ENCODE peak calls at places on chromosome 16, in seven cellular contexts. R is H1, C is SK-N-SH, K is K562, L is HepG2, Y is HCT116, I is GM12878. E is an unnamed sample. For H3K4me1, the result is how much of the 10 kb centered on the place peaks cover.

GRCh38 chr16:27188633-27189032 is 14.7 kb upstream of the KDM8 start:
- DNase-seq in K (no peak), L (no peak), I (no peak), C (no peak), R (no peak), Y (no peak), E (no peak)

GRCh38 chr16:24499193-24499814 is 40.1 kb upstream of the RBBP6 start:
- DNase-seq in K (peak), C (peak), R (peak), L (peak), Y (peak), I (no peak), E (no peak)

GRCh38 chr16:68737046-68737729 is at the start of gene CDH1:
- DNase-seq in R (peak), I (no peak), K (no peak), C (peak), L (no peak), Y (peak), E (no peak)

GRCh38 chr16:89841275-89841674 is 13.0 kb downstream of the SPIRE2 start:
- DNase-seq in L (no peak), R (no peak), K (no peak), Y (no peak), C (peak), I (no peak), E (no peak)

GRCh38 chr16:31428277-31428597 is at the start of gene COX6A2:
- DNase-seq in Y (no peak), K (no peak), R (no peak), I (no peak), C (no peak), L (no peak), E (no peak)

GRCh38 chr16:80277182-80277581 is 263.6 kb upstream of the DYNLRB2 start:
- DNase-seq in K (peak), L (no peak), C (no peak), I (no peak), R (peak), Y (no peak), E (no peak)

GRCh38 chr16:81003610-81004460 is 2.9 kb downstream of the CMC2 start:
- DNase-seq in K (no peak), R (no peak), I (no peak), L (no peak), Y (no peak), C (no peak), E (no peak)

GRCh38 chr16:68074850-68075249 is 10.3 kb upstream of the NFATC3 start:
- DNase-seq in K (no peak), I (peak), Y (no peak), L (no peak), C (no peak), R (no peak), E (no peak)

GRCh38 chr16:11082108-11082859 is 137.9 kb downstream of the CLEC16A start:
- DNase-seq in C (no peak), R (no peak), L (no peak), I (no peak), Y (no peak), K (no peak), E (no peak)

GRCh38 chr16:1596516-1596915 is 15.4 kb downstream of the IFT140 start:
- DNase-seq in K (no peak), L (no peak), Y (no peak), I (no peak), C (no peak), R (no peak), E (no peak)

GRCh38 chr16:27317320-27317719 is 3.5 kb downstream of the IL4R start:
- DNase-seq in Y (no peak), I (no peak), L (no peak), C (no peak), R (no peak), K (no peak), E (no peak)

GRCh38 chr16:24741862-24742261 is 12.4 kb downstream of the TNRC6A start:
- DNase-seq in L (no peak), R (no peak), K (no peak), I (no peak), Y (no peak), C (no peak), E (no peak)

GRCh38 chr16:81616321-81617020 is 162.6 kb upstream of the PLCG2 start:
- DNase-seq in R (no peak), Y (no peak), C (peak), L (no peak), I (peak), K (no peak), E (no peak)

GRCh38 chr16:47519996-47520679 is 59.0 kb downstream of the PHKB start:
- DNase-seq in K (peak), I (no peak), C (no peak), R (no peak), Y (no peak), L (no peak), E (no peak)

GRCh38 chr16:10868562-10869469 is 8.2 kb upstream of the CIITA start:
- DNase-seq in Y (no peak), I (no peak), L (no peak), C (no peak), K (no peak), R (no peak), E (no peak)

GRCh38 chr16:48117217-48118105 is 38.3 kb downstream of the ABCC12 start:
- DNase-seq in C (peak), I (no peak), Y (peak), R (peak), L (peak), K (peak), E (no peak)

GRCh38 chr16:68411086-68411485 is 37.2 kb downstream of the SMPD3 start:
- DNase-seq in K (no peak), L (no peak), R (no peak), I (no peak), Y (no peak), C (no peak), E (no peak)

GRCh38 chr16:55569025-55569424 is 2.5 kb downstream of the CAPNS2 start:
- DNase-seq in K (no peak), Y (no peak), C (no peak), L (no peak), R (no peak), I (no peak), E (no peak)

GRCh38 chr16:23595246-23595950 is 718 bp downstream of the NDUFAB1 start:
- DNase-seq in R (no peak), I (no peak), K (no peak), C (peak), Y (no peak), L (peak), E (no peak)

GRCh38 chr16:51236583-51236982 is 85.5 kb upstream of the SALL1 start:
- DNase-seq in K (no peak), Y (no peak), L (no peak), I (no peak), R (no peak), C (no peak), E (no peak)

GRCh38 chr16:19718624-19718965 is 524 bp downstream of the IQCK start:
- DNase-seq in Y (no peak), K (no peak), I (no peak), R (no peak), C (no peak), L (no peak), E (no peak)

GRCh38 chr16:2773188-2773968 is 3.7 kb downstream of the ELOB start:
- DNase-seq in L (no peak), C (no peak), R (no peak), I (no peak), K (no peak), Y (no peak), E (no peak)

GRCh38 chr16:735982-736453 is 4.8 kb downstream of the CIAO3 start:
- DNase-seq in K (no peak), R (no peak), C (no peak), L (no peak), I (no peak), Y (no peak), E (no peak)

GRCh38 chr16:79943738-79944137 is 343.2 kb upstream of the MAF start:
- DNase-seq in R (no peak), C (no peak), Y (no peak), L (no peak), K (no peak), I (no peak), E (no peak)

GRCh38 chr16:67846320-67847063 is at the start of gene NUTF2:
- DNase-seq in C (peak), Y (peak), K (peak), L (peak), I (peak), R (peak), E (no peak)

GRCh38 chr16:69119536-69119935 is 12.9 kb downstream of the CHTF8 start:
- DNase-seq in L (no peak), Y (no peak), I (no peak), K (no peak), R (no peak), C (no peak), E (no peak)

GRCh38 chr16:56107944-56108583 is 83.2 kb upstream of the GNAO1 start:
- DNase-seq in C (no peak), K (no peak), R (no peak), Y (no peak), I (no peak), L (no peak), E (no peak)

GRCh38 chr16:72997141-72997542 is 50.8 kb downstream of the ZFHX3 start:
- DNase-seq in Y (no peak), L (no peak), I (no peak), C (no peak), K (no peak), R (no peak), E (no peak)

GRCh38 chr16:1493746-1494094 is 560 bp downstream of the TELO2 start:
- DNase-seq in Y (no peak), I (no peak), R (no peak), C (no peak), L (no peak), K (no peak), E (no peak)

GRCh38 chr16:11078812-11079459 is 134.6 kb downstream of the CLEC16A start:
- DNase-seq in K (no peak), L (no peak), R (no peak), Y (no peak), I (no peak), C (peak), E (no peak)

GRCh38 chr16:50879873-50880695 is 138.2 kb downstream of the CYLD start:
- DNase-seq in L (no peak), Y (no peak), K (no peak), R (peak), I (no peak), C (no peak), E (no peak)

DNA sequence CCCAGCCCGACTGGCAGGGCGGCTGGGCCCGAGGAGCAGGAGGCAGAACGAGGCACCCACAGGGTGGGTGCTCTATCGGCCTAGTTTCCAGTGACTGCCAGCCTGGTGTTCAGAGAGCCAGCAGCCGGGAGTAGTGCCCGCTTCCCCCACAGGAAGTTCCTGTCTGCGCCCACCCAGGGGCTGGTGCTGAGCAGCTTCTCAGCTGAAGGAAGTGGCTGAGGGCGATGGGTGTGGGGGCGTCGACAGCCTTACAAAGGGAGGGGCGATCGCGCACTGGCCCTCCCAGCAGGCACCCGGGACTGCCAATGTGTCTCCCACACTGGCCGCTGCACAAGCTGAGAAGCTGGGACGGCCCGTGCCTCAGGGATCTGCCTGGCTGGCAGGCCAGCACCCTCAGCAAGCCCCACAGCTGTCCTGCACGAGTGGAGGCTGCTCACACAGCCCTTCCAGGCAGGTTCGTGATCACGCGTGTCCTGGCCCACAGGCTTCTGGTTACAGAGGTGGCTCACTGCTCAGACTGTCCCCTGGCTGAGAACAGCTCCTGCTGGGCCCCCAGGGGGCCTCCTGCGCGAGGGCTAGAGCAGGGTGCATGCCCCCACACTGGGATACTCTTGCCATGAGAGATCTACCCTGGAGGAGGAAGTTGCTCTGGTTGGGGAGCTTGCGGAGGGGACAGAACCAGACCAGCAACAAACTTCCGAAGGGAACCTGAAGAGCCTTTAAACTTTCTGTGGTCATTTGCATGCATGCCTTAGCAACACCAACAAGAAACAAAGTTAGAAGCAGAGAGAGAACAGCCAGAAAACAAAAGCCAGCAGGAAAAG is 2.5 kb downstream of the RNF166 start:
- DNase-seq in Y (no peak), L (no peak), R (no peak), C (no peak), K (no peak), I (no peak), E (no peak)
- TF ChIP-seq SIN3A in Y (no peak), L (no peak), R (no peak), C (no peak), K (no peak), I (peak), E (no peak)

DNA sequence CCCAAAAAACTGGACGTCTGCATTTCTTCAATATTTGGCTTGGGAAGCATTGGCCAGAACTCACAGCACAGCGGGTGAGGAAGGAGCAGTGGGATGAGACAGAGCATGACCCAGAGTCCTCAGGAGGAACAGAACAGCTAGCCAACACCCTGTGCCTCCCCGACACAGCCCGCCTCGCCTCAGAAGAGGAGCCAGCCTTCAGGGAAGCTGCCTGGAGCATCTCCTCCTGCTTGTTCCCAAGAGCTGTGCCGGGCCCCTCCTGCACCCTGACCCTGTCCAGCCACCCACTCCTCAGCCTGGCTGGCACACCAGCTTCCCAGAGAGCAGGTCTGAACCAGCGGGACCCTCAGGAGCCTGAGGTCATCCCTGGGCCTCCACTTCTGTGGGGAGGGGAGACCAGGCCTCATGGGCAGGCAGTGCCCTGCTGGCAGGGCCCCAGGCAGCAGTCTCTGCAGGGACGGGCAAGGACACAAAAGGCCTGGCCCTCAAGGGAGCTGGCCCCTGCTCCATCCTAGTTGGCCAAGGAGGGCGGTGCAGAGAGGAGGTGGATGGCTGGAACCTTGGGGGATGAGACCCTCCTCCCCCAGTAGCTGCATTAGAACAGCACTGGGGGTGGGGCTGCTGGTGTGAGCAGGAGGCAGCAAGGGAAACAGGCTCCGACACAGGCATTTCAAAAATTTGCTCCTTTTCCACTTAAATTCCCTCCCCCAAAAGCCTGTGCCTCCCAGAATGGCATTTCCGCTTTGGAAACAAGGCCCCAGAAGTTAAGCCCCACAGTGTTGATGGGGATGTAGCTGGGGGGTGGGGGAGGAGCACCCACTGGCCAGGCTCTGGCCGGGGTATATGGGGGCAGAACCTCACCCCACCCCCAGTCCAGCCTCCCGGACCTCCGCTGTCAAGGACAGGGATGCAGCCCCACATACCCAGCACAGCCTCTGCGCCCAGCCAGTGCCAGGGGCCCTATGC is 1.8 kb upstream of the BCAR1 start:
- DNase-seq in K (no peak), Y (no peak), C (no peak), R (peak), L (no peak), I (no peak), E (no peak)
- H3K4me1 ChIP-seq in K (under half), Y (under half), C (half or more), R (half or more), L (half or more), I (under half), E (half or more)

GRCh38 chr16:15141586-15141985 is 47.5 kb upstream of the RRN3 start:
- DNase-seq in R (peak), K (no peak), I (no peak), C (peak), L (no peak), Y (no peak), E (no peak)
- H3K4me3 ChIP-seq in R (no peak), K (no peak), I (no peak), C (no peak), L (no peak), Y (no peak), E (no peak)

GRCh38 chr16:85234310-85235235 is 122.3 kb upstream of the CIBAR2 start:
- DNase-seq in K (peak), Y (no peak), I (no peak), R (peak), L (peak), C (peak), E (no peak)
- TF ChIP-seq SIN3A in K (no peak), Y (no peak), I (no peak), R (no peak), L (no peak), C (no peak), E (no peak)

DNA sequence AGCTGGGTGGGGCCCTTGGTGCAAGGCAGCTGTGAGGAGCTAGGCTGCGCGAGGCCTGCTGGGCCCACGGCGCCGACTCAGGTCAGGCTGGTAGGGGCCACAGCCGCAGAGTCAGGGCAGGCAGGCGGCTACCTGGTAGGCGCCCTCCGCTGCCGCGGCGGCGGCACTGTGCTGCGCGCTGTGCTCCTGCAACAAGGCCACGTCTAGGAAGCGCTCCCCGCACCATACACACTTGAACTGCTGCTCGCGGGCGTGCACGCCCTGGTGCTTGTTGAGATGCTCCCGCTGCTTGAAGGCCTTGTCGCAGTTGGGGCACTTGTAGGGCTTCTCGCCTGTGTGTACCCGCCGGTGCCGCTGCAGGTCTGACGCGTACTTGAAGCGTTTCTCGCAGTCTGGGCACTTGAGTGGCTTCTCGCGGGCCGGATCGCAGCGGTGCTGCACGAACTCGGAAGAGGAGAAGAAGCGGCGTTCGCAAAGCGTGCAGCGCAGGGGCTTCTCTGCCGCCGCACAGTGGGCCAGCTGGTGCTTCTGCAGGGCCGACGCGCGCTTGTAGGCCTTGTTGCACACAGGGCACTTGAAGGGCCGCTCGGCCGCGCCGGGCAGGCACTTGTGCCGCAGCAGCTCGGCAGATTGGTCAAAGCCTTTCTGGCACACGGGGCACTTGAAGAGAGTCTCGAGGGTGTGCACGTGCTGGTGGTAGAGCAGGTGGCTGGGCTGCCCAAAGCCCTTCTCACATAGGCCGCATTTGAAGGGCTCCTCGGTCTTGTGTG is 3.9 kb downstream of the ZNF319 start:
- DNase-seq in R (no peak), L (no peak), C (no peak), I (no peak), Y (no peak), K (no peak), E (no peak)
- H3K4me1 ChIP-seq in R (under half), L (under half), C (under half), I (under half), Y (under half), K (under half), E (under half)